ENCODE peak calls at places on chromosomes 4 and X, in nine cellular contexts. N is SK-N-SH; D is NCI-H2081; X is lung microvascular endothelial cell; V is effector memory CD8-positive, alpha-beta T cell; F is RKO; G is pons; Y is ELF-1; M is GM19239. T is an unnamed sample.

GRCh38 chrX:87873347-87873941 is 355.8 kb downstream of the KLHL4 start:
- DNase-seq in N (no peak), D (peak), X (no peak), V (no peak), F (no peak), G (no peak), Y (no peak), M (no peak), T (no peak)

GRCh38 chrX:22686138-22686541 is 313.6 kb upstream of the DDX53 start:
- DNase-seq in N (peak), D (peak), X (peak), V (no peak), F (no peak), G (peak), Y (no peak), M (no peak), T (peak)

GRCh38 chr4:81635747-81636146 is 164.0 kb upstream of the RASGEF1B start:
- DNase-seq in N (no peak), D (no peak), X (no peak), V (no peak), F (no peak), G (peak), Y (peak), M (peak), T (no peak)

GRCh38 chr4:148778980-148779675 is 336.9 kb upstream of the NR3C2 start:
- DNase-seq in N (no peak), D (no peak), X (no peak), V (no peak), F (no peak), G (no peak), Y (no peak), M (no peak), T (no peak)

GRCh38 chrX:150037041-150037440 is 98.8 kb upstream of the EOLA2 start:
- DNase-seq in N (no peak), D (no peak), X (peak), V (no peak), F (no peak), G (no peak), Y (no peak), M (no peak), T (no peak)

GRCh38 chr4:115562506-115562905 is 449.1 kb upstream of the NDST4 start:
- DNase-seq in N (no peak), D (no peak), X (no peak), V (no peak), F (no peak), G (no peak), Y (no peak), M (no peak), T (peak)

GRCh38 chr4:186294160-186294559 is 28.2 kb downstream of the F11 start:
- DNase-seq in N (no peak), D (no peak), X (no peak), V (no peak), F (no peak), G (no peak), Y (no peak), M (no peak), T (no peak)

GRCh38 chrX:103396186-103396585 is 19.8 kb downstream of the BEX3 start:
- DNase-seq in N (no peak), D (no peak), X (peak), V (no peak), F (peak), G (no peak), Y (no peak), M (no peak), T (no peak)

GRCh38 chr4:168981942-168982341 is 28.1 kb downstream of the CBR4 start:
- DNase-seq in N (no peak), D (no peak), X (no peak), V (no peak), F (no peak), G (no peak), Y (no peak), M (no peak), T (no peak)

GRCh38 chr4:25057299-25057698 is 26.6 kb upstream of the LGI2 start:
- DNase-seq in N (no peak), D (no peak), X (no peak), V (no peak), F (no peak), G (no peak), Y (no peak), M (no peak), T (no peak)

GRCh38 chr4:182897601-182898478 is 19.3 kb downstream of the DCTD start:
- DNase-seq in N (no peak), D (no peak), X (no peak), V (no peak), F (no peak), G (no peak), Y (peak), M (no peak), T (no peak)

GRCh38 chr4:6795821-6796220 is 13.3 kb downstream of the KIAA0232 start:
- DNase-seq in N (no peak), D (no peak), X (no peak), V (no peak), F (no peak), G (no peak), Y (no peak), M (no peak), T (no peak)

GRCh38 chr4:173208420-173208819 is 39.8 kb downstream of the GALNT7 start:
- DNase-seq in N (no peak), D (no peak), X (no peak), V (no peak), F (no peak), G (no peak), Y (no peak), M (no peak), T (no peak)

GRCh38 chr4:15234585-15235126 is 193.2 kb upstream of the C1QTNF7 start:
- DNase-seq in N (no peak), D (no peak), X (peak), V (no peak), F (peak), G (no peak), Y (no peak), M (no peak), T (no peak)

GRCh38 chr4:25814323-25814722 is 48.5 kb downstream of the SEL1L3 start:
- DNase-seq in N (no peak), D (no peak), X (peak), V (no peak), F (no peak), G (peak), Y (no peak), M (no peak), T (no peak)

GRCh38 chrX:15815779-15816452 is 25.6 kb downstream of the ZRSR2 start:
- DNase-seq in N (peak), D (no peak), X (peak), V (peak), F (peak), G (peak), Y (peak), M (no peak), T (peak)

GRCh38 chrX:49206543-49206942 is 6.5 kb upstream of the SYP start:
- DNase-seq in N (no peak), D (no peak), X (no peak), V (no peak), F (no peak), G (no peak), Y (no peak), M (no peak), T (no peak)

GRCh38 chr4:151540728-151541437 is 131.9 kb downstream of the FHIP1A start:
- DNase-seq in N (peak), D (peak), X (peak), V (no peak), F (peak), G (no peak), Y (no peak), M (no peak), T (no peak)

GRCh38 chr4:152220201-152220666 is 315.7 kb downstream of the FBXW7 start:
- DNase-seq in N (no peak), D (no peak), X (no peak), V (no peak), F (peak), G (no peak), Y (no peak), M (no peak), T (no peak)